ENCODE peak calls at places on chromosomes 6 and 20, in four cellular contexts. One of them, this sample, is unnamed.

GRCh38 chr6:45154679-45155078 is 173.5 kb upstream of the RUNX2 start:
- DNase-seq in SK-N-SH: no peak
- DNase-seq in psoas muscle: no peak
- DNase-seq in ovary: no peak
- DNase-seq in this sample: no peak

GRCh38 chr20:51553897-51554504 is 11.5 kb upstream of the NFATC2 start:
- DNase-seq in SK-N-SH: no peak
- DNase-seq in psoas muscle: no peak
- DNase-seq in ovary: no peak
- DNase-seq in this sample: no peak

GRCh38 chr6:130827247-130828149 is at the start of gene SMLR1:
- DNase-seq in SK-N-SH: no peak
- DNase-seq in psoas muscle: no peak
- DNase-seq in ovary: no peak
- DNase-seq in this sample: no peak

GRCh38 chr6:108365488-108365887 is 70.6 kb downstream of the AFG1L start:
- DNase-seq in SK-N-SH: no peak
- DNase-seq in psoas muscle: no peak
- DNase-seq in ovary: no peak
- DNase-seq in this sample: no peak

GRCh38 chr6:14046476-14047068 is 71.0 kb upstream of the CD83 start:
- DNase-seq in SK-N-SH: peak; percentile 65
- DNase-seq in psoas muscle: no peak
- DNase-seq in ovary: no peak
- DNase-seq in this sample: no peak

GRCh38 chr20:39453890-39454289 is 491.7 kb downstream of the DHX35 start:
- DNase-seq in SK-N-SH: no peak
- DNase-seq in psoas muscle: no peak
- DNase-seq in ovary: no peak
- DNase-seq in this sample: no peak

GRCh38 chr6:149898966-149899365 is 1.1 kb upstream of the RAET1E start:
- DNase-seq in SK-N-SH: no peak
- DNase-seq in psoas muscle: no peak
- DNase-seq in ovary: no peak
- DNase-seq in this sample: peak; percentile 53

GRCh38 chr6:111592726-111593515 is 12.8 kb downstream of the TRAF3IP2 start:
- DNase-seq in SK-N-SH: peak; percentile 24
- DNase-seq in psoas muscle: no peak
- DNase-seq in ovary: no peak
- DNase-seq in this sample: no peak

GRCh38 chr6:47780510-47781356 is 1.1 kb upstream of the OPN5 start:
- DNase-seq in SK-N-SH: peak; percentile 23
- DNase-seq in psoas muscle: no peak
- DNase-seq in ovary: no peak
- DNase-seq in this sample: no peak

GRCh38 chr20:24446811-24447210 is 22.6 kb upstream of the SYNDIG1 start:
- DNase-seq in SK-N-SH: no peak
- DNase-seq in psoas muscle: no peak
- DNase-seq in ovary: no peak
- DNase-seq in this sample: no peak

GRCh38 chr6:127120109-127120786 is 1.8 kb downstream of the RSPO3 start:
- DNase-seq in SK-N-SH: peak; percentile 34
- DNase-seq in psoas muscle: peak; percentile 57
- DNase-seq in ovary: no peak
- DNase-seq in this sample: peak; percentile 58

GRCh38 chr20:41774291-41774690 is 156.1 kb upstream of the CHD6 start:
- DNase-seq in SK-N-SH: no peak
- DNase-seq in psoas muscle: no peak
- DNase-seq in ovary: no peak
- DNase-seq in this sample: no peak

GRCh38 chr6:46526607-46527006 is 35.4 kb upstream of the RCAN2 start:
- DNase-seq in SK-N-SH: no peak
- DNase-seq in psoas muscle: no peak
- DNase-seq in ovary: no peak
- DNase-seq in this sample: no peak

GRCh38 chr20:9054176-9054575 is 14.7 kb upstream of the PLCB4 start:
- DNase-seq in SK-N-SH: no peak
- DNase-seq in psoas muscle: no peak
- DNase-seq in ovary: no peak
- DNase-seq in this sample: no peak

GRCh38 chr20:9061434-9061833 is 7.5 kb upstream of the PLCB4 start:
- DNase-seq in SK-N-SH: no peak
- DNase-seq in psoas muscle: no peak
- DNase-seq in ovary: no peak
- DNase-seq in this sample: no peak

GRCh38 chr20:9062066-9062465 is 6.8 kb upstream of the PLCB4 start:
- DNase-seq in SK-N-SH: no peak
- DNase-seq in psoas muscle: no peak
- DNase-seq in ovary: no peak
- DNase-seq in this sample: no peak

GRCh38 chr20:9059931-9060330 is 9.0 kb upstream of the PLCB4 start:
- DNase-seq in SK-N-SH: no peak
- DNase-seq in psoas muscle: no peak
- DNase-seq in ovary: no peak
- DNase-seq in this sample: no peak
- H3K27ac ChIP-seq in SK-N-SH: no peak overlapping the region
- H3K27ac ChIP-seq in psoas muscle: no peak overlapping the region
- H3K27ac ChIP-seq in ovary: no peak overlapping the region
- H3K27ac ChIP-seq in this sample: no peak overlapping the region

GRCh38 chr20:8132015-8132631 is at the start of gene PLCB1:
- DNase-seq in SK-N-SH: peak; percentile 96
- DNase-seq in psoas muscle: peak; percentile 94
- DNase-seq in ovary: peak; percentile 75
- DNase-seq in this sample: peak; percentile 88
- H3K4me3 ChIP-seq in SK-N-SH: peak within 1 kb of the TSS; percentile 82
- H3K4me3 ChIP-seq in psoas muscle: peak within 1 kb of the TSS; percentile 90
- H3K4me3 ChIP-seq in ovary: peak within 1 kb of the TSS; percentile 55
- H3K4me3 ChIP-seq in this sample: peak within 1 kb of the TSS; percentile 83

DNA sequence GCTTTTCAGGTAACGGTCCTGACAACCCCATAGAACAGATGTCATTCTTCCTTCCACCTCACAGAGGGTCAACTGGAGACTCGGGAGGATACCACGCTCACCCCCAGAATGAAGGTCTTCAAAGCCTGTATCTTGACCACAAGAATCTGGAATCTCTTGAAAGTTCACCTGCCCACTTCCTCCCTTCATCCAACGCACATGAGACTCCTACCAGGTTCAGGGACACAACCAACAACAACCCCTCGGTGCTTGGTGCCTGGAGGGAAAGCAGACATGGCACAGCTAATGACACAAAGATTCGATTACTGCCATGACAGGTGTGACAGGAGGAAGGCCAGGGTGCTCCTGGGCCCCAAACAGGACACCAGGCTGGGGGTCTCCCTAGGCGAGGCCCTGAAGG is 8.2 kb downstream of the PMEPA1 start:
- DNase-seq in SK-N-SH: no peak
- DNase-seq in psoas muscle: no peak
- DNase-seq in ovary: no peak
- DNase-seq in this sample: no peak
- H3K4me1 ChIP-seq in SK-N-SH: peaks cover 16% of the 10 kb centered on the region
- H3K4me1 ChIP-seq in psoas muscle: peaks cover 38% of the 10 kb centered on the region
- H3K4me1 ChIP-seq in ovary: peaks cover 6% of the 10 kb centered on the region
- H3K4me1 ChIP-seq in this sample: peaks cover 23% of the 10 kb centered on the region

GRCh38 chr20:50227506-50227905 is 36.9 kb downstream of the CEBPB start:
- DNase-seq in SK-N-SH: no peak
- DNase-seq in psoas muscle: no peak
- DNase-seq in ovary: no peak
- DNase-seq in this sample: no peak

GRCh38 chr20:50229156-50229605 is 38.6 kb downstream of the CEBPB start:
- DNase-seq in SK-N-SH: no peak
- DNase-seq in psoas muscle: peak; percentile 36
- DNase-seq in ovary: no peak
- DNase-seq in this sample: no peak

GRCh38 chr20:50224052-50224451 is 33.4 kb downstream of the CEBPB start:
- DNase-seq in SK-N-SH: no peak
- DNase-seq in psoas muscle: no peak
- DNase-seq in ovary: no peak
- DNase-seq in this sample: no peak

GRCh38 chr20:50224553-50225255 is 34.1 kb downstream of the CEBPB start:
- DNase-seq in SK-N-SH: no peak
- DNase-seq in psoas muscle: peak; percentile 90
- DNase-seq in ovary: peak; percentile 82
- DNase-seq in this sample: peak; percentile 93

DNA sequence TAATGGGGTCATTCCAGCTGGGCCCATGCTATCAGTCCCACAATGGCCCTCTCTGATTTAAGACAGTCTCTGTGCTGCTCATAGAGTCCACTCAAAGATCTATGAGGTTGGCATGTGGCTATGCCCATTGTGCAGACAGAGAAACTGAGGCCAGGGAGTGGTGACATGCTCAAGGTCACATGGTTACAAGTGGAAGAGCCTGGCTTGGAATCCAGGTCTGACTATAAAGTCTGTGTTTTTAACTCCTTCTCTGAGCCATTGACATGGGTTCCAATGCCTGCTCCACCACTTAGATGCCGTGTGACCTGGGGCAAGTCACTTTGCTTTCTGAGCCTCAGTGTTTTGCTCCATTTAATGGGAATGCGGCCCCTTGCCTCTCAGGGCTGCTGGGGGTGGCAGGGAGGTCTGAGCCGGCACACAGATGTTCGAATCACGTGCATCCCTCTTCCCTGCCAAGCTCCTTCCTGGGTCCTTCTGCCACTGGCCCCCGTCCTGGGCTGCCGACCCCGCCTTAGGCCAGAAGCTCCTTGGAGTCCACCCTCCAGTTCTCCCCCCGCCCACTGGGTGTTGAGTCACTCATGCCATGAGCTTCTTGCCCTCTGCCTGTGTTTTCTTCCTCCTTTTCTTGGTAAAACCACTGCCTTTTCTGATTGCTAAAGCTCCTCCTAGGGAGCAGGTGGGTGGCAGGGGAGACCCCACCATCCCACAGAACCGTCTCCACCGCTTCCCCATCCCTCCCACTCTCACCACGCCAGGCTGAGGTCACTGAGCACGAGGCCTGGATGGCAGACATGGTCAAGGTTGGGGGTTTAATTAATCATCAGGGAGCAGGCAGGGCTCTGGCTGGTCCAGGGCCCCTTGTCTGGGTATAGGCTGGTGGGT is 35.7 kb downstream of the CEBPB start:
- DNase-seq in SK-N-SH: no peak
- DNase-seq in psoas muscle: no peak
- DNase-seq in ovary: peak; percentile 80
- DNase-seq in this sample: peak; percentile 92
- H3K27ac ChIP-seq in SK-N-SH: no peak overlapping the region
- H3K27ac ChIP-seq in psoas muscle: no peak overlapping the region
- H3K27ac ChIP-seq in ovary: peak overlapping the region; percentile 89
- H3K27ac ChIP-seq in this sample: peak overlapping the region; percentile 72

DNA sequence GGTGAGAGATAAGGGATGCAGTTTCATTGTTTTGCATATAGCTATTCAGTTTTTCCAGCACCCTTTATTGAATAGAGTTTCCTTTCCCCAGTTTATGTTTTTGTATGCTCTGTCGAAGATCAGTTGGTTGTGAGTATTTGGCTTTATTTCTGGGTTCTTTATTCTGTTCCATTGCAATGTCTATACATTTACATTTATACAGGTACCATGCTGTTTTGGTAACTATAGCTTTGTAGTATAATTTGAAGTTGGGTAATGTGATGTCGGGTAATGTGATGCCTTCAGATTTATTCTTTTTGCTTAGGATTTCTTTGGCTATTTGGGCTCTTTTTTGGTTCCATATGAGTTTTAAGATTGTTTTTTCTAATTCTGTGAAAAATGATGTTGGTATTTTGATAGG is 61.8 kb downstream of the NCOA7 start:
- DNase-seq in SK-N-SH: no peak
- DNase-seq in psoas muscle: no peak
- DNase-seq in ovary: no peak
- DNase-seq in this sample: no peak
- H3K4me3 ChIP-seq in SK-N-SH: no peak overlapping the region
- H3K4me3 ChIP-seq in psoas muscle: no peak overlapping the region
- H3K4me3 ChIP-seq in ovary: no peak overlapping the region
- H3K4me3 ChIP-seq in this sample: no peak overlapping the region

DNA sequence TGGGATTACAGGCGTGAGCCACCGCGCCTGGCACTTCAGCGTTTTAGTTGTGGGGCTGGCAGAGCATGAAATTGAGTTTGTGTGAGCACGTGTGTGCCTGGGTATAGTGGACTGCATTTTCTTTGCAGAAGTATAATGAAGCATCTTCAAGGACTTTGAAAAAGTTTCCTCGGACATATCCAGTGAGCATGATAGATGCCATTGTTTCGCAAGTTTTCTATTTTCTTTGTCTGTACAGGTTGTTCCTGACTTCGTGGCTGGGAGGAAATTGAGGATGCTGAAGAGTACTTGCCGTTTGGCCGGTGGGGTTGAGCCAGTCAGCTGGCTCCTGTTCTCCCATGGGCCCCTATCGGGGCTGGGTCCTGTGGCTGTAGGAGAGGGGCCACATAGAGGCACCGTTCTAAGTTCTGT is 55.9 kb downstream of the RREB1 start:
- DNase-seq in SK-N-SH: no peak
- DNase-seq in psoas muscle: no peak
- DNase-seq in ovary: no peak
- DNase-seq in this sample: no peak
- H3K4me1 ChIP-seq in SK-N-SH: peaks cover 39% of the 10 kb centered on the region
- H3K4me1 ChIP-seq in psoas muscle: peaks cover 71% of the 10 kb centered on the region
- H3K4me1 ChIP-seq in ovary: peaks cover 16% of the 10 kb centered on the region
- H3K4me1 ChIP-seq in this sample: peaks cover 59% of the 10 kb centered on the region